ENCODE peak calls at places on chromosomes 4 and X, in four cellular contexts. V, R, C and O are unnamed samples.

GRCh38 chr4:53563824-53564223 is 27.5 kb downstream of the LNX1 start:
- DNase-seq in V (no peak), R (no peak), C (no peak), O (no peak)

GRCh38 chr4:173153445-173153844 is 15.2 kb upstream of the GALNT7 start:
- DNase-seq in R (no peak), C (no peak), V (no peak), O (no peak)

GRCh38 chr4:119735136-119735770 is 106.6 kb upstream of the PDE5A start:
- DNase-seq in V (no peak), C (no peak), R (no peak), O (no peak)

GRCh38 chr4:41057456-41057855 is 156.9 kb downstream of the APBB2 start:
- DNase-seq in R (no peak), V (peak), C (no peak), O (no peak)

GRCh38 chr4:174318829-174319764 is 35.4 kb downstream of the CEP44 start:
- DNase-seq in R (no peak), V (no peak), C (no peak), O (no peak)

GRCh38 chr4:181662383-181662782 is 580.8 kb upstream of the TENM3 start:
- DNase-seq in C (no peak), R (no peak), V (no peak), O (no peak)

GRCh38 chr4:8315343-8316250 is 46.0 kb downstream of the HTRA3 start:
- DNase-seq in C (no peak), R (peak), V (peak), O (no peak)

GRCh38 chrX:40008841-40009461 is 88.8 kb downstream of the BCOR start:
- DNase-seq in V (no peak), R (no peak), C (no peak), O (no peak)

GRCh38 chrX:136710324-136710951 is 62.5 kb downstream of the CD40LG start:
- DNase-seq in V (no peak), C (no peak), R (no peak), O (no peak)

GRCh38 chrX:130173190-130173895 is 1.6 kb downstream of the RAB33A start:
- DNase-seq in V (peak), R (no peak), C (no peak), O (no peak)

GRCh38 chrX:129577877-129578276 is 37.8 kb downstream of the OCRL start:
- DNase-seq in C (no peak), V (no peak), R (no peak), O (no peak)

GRCh38 chr4:66636321-66636720 is 909.0 kb downstream of the CENPC start:
- DNase-seq in R (no peak), V (no peak), C (no peak), O (no peak)

GRCh38 chrX:139691493-139691842 is 16.5 kb downstream of the MCF2 start:
- DNase-seq in V (no peak), C (no peak), R (no peak), O (no peak)

GRCh38 chrX:139691843-139692505 is 16.0 kb downstream of the MCF2 start:
- DNase-seq in V (no peak), C (no peak), R (no peak), O (no peak)

GRCh38 chrX:139692908-139693307 is 15.1 kb downstream of the MCF2 start:
- DNase-seq in C (no peak), R (no peak), V (no peak), O (no peak)

GRCh38 chrX:139692506-139692849 is 15.5 kb downstream of the MCF2 start:
- DNase-seq in C (no peak), V (no peak), R (no peak), O (no peak)
- H3K4me3 ChIP-seq in C (peak), V (no peak), R (peak), O (no peak)

GRCh38 chr4:75289843-75290616 is 224.2 kb downstream of the RCHY1 start:
- DNase-seq in C (no peak), R (no peak), V (peak), O (no peak)
- TF ChIP-seq CTCF in C (no peak), R (no peak), V (peak), O (peak)

GRCh38 chr4:87032884-87033533 is 98.2 kb downstream of the AFF1 start:
- DNase-seq in V (no peak), R (no peak), C (no peak), O (peak)

GRCh38 chr4:87030124-87030523 is 95.3 kb downstream of the AFF1 start:
- DNase-seq in R (no peak), V (no peak), C (no peak), O (no peak)

GRCh38 chr4:87030606-87031441 is 96.0 kb downstream of the AFF1 start:
- DNase-seq in R (no peak), V (no peak), C (no peak), O (no peak)

GRCh38 chr4:87033902-87034301 is 99.1 kb downstream of the AFF1 start:
- DNase-seq in V (no peak), C (no peak), R (no peak), O (no peak)

DNA sequence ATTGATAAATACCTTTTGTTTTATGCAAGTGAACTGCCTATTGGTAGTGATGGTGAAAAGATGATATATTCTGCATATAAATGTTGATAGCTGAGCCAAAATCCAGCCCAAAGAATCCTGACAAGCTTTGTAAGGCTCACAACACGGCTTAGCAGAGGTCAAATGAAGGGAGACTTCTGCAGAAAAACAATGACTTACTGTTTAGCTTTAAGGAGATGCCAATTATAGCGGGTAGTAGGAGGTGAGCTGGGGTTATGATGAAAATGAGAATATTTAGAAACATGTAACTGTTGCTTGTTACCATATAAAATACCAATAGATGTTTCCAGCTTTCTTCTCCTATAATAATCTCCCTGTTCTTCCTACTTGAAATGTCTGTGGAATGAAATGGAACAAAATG is 97.1 kb downstream of the AFF1 start:
- DNase-seq in V (no peak), C (no peak), R (no peak), O (no peak)
- H3K4me3 ChIP-seq in V (no peak), C (peak), R (no peak), O (no peak)

DNA sequence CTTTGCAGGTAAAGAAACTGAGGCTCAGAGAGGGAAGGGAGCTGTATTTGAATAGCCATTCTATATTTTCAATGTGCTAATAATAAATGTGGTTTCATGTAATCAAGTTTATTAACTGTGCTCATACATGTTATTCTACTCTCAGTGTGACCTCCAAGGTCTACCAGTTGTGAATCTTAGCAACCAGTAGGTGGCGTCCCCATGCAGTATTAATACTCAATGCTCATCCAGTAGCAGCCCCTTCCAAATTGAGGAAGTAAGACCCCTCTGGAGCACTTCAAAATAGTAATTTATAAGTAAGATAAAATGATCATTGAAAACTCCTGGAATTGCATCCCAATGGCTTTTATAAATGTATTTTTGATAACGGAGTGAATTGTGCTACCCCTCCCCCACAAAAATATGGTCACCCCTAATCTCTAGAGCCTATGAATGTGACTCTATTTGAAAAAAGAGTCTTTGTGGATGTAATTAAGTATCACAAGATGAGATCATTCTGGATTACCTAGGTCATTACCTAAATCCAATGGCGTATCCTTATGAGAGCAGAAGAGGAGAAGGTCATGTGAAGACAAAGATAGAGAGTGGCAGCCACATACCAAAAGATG is 20.4 kb upstream of the SEPSECS start:
- DNase-seq in V (peak), C (no peak), R (no peak), O (no peak)
- TF ChIP-seq CTCF in V (peak), C (no peak), R (peak), O (peak)

DNA sequence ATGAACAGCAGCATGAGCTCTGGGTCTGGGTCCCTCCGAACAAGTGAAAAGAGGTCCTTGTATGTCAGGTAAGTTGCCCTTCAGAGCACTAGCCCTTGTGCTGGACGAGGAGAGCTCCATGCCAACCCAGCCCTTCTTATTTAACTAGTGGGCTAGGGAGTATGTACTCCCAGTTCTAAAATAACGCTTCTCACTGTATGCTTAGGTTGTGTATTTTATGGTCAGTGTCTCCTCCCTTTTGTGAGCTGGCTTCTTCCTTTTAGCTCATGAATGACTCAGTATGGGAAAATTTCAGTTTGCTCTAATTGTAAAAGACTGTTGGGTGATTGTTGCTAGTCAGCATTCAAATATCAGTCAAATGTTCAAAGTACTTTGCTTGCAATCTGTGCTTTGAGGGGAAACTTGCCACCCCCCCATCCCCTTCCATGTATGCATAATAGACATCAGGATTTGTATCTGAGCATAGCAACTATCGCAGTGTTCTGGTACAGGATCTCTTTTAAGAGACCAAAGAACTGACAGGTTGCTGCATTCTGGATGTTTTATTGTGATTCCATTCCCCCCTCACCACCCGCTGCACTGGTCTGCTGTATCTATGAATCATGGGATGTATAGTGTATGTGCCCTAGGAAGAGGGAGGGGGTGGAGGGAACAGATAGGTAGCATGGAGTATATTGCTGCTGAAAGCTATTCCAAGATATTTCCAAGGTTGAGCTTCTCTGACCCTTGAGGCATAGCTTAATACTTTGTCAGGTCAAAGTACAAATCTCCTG is 34.7 kb downstream of the DLG3 start:
- DNase-seq in V (no peak), C (no peak), R (peak), O (no peak)
- H3K4me3 ChIP-seq in V (no peak), C (no peak), R (no peak), O (peak)

GRCh38 chr4:52535793-52536192 is 123.3 kb downstream of the USP46 start:
- DNase-seq in R (no peak), V (no peak), C (no peak), O (no peak)

DNA sequence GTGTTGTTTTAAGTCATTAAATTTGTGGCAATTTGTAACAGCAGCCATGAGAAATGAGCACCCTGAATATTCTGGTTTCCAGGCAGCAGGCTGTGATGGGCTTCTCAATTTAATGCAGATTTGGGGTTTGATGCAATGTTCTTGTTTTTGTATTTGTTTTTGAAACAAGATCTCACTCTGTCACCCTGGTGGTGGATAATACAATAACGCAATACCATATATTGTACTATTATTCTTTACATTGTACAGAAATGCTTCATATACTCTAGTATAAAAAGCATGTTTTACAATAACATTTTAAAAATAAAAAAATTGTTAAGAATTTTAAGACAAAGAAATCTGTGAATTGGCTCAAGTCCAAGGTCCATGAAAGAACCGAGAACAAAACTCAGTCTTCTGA is 129.1 kb downstream of the USP46 start:
- DNase-seq in C (no peak), R (no peak), V (no peak), O (no peak)
- TF ChIP-seq CTCF in C (no peak), R (no peak), V (no peak), O (no peak)

GRCh38 chr4:30434656-30435055 is 285.5 kb upstream of the PCDH7 start:
- DNase-seq in C (no peak), R (no peak), V (no peak), O (no peak)
- H3K4me3 ChIP-seq in C (no peak), R (no peak), V (no peak), O (no peak)

DNA sequence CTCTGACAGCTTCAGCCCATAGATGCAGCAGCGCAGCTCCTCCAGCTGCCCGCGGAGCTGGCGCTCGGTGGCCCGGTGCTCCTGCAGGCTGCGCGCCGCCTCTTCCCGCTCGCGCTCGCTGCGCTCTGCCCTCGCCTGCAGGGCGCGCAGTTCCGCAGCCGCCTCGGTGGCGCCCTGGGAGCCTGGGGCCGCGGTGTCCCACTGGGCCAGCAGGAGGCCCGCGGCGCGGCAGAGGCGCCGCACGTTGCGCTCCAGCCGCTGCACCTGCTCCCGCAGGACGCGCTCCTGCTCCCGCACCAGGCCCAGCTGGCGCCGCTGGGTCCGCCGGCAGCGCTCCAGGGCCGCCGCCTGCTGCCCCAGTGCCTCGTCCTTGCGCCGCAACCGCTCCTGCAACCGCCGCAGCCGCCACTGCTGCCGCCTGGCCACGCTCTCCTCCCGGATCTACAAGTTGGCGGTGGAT is 10.1 kb downstream of the C4orf50 start:
- DNase-seq in C (no peak), R (peak), V (no peak), O (no peak)
- TF ChIP-seq CTCF in C (no peak), R (no peak), V (no peak), O (no peak)